ENCODE peak calls at places on chromosomes 12 and 14, in six cellular contexts. P is B cell; M is fibroblast of lung; G is A673; S is CD4-positive, alpha-beta T cell; T is osteocyte. Y is an unnamed sample.

GRCh38 chr14:74257988-74258704 is 18.9 kb downstream of the VSX2 start:
- DNase-seq in P (no peak), M (no peak), G (no peak), S (no peak), T (no peak), Y (no peak)

GRCh38 chr12:3085341-3086125 is 8.4 kb downstream of the TSPAN9 start:
- DNase-seq in P (no peak), M (no peak), G (no peak), S (no peak), T (no peak), Y (no peak)

GRCh38 chr12:29783773-29784666 is at the start of gene TMTC1:
- DNase-seq in P (no peak), M (peak), G (peak), S (no peak), T (peak), Y (peak)

GRCh38 chr12:76866726-76867125 is 12.1 kb downstream of the CSRP2 start:
- DNase-seq in P (no peak), M (peak), G (no peak), S (no peak), T (no peak), Y (no peak)

GRCh38 chr12:101372431-101372830 is 35.1 kb downstream of the ARL1 start:
- DNase-seq in P (no peak), M (no peak), G (no peak), S (no peak), T (no peak), Y (no peak)

GRCh38 chr12:6383572-6384498 is at the start of gene LTBR:
- DNase-seq in P (peak), M (peak), G (peak), S (no peak), T (no peak), Y (peak)

GRCh38 chr12:96156211-96156610 is 38.0 kb upstream of the ELK3 start:
- DNase-seq in P (no peak), M (no peak), G (no peak), S (no peak), T (no peak), Y (no peak)

GRCh38 chr14:70934502-70935134 is 27.4 kb downstream of the PCNX1 start:
- DNase-seq in P (no peak), M (peak), G (peak), S (no peak), T (no peak), Y (peak)

GRCh38 chr12:18217981-18218380 is 43.3 kb upstream of the PIK3C2G start:
- DNase-seq in P (no peak), M (peak), G (no peak), S (no peak), T (no peak), Y (no peak)

GRCh38 chr12:63319936-63320633 is 169.1 kb upstream of the AVPR1A start:
- DNase-seq in P (no peak), M (peak), G (no peak), S (no peak), T (no peak), Y (no peak)

GRCh38 chr12:90237841-90238240 is 529.2 kb upstream of the ATP2B1 start:
- DNase-seq in P (no peak), M (no peak), G (no peak), S (no peak), T (no peak), Y (no peak)

GRCh38 chr12:108240928-108241327 is 98.2 kb downstream of the CMKLR1 start:
- DNase-seq in P (no peak), M (no peak), G (no peak), S (no peak), T (no peak), Y (no peak)

GRCh38 chr14:61573321-61573720 is 122.0 kb upstream of the HIF1A start:
- DNase-seq in P (no peak), M (peak), G (no peak), S (no peak), T (peak), Y (no peak)

GRCh38 chr12:49811136-49811535 is 17.1 kb downstream of the NCKAP5L start:
- DNase-seq in P (no peak), M (no peak), G (no peak), S (no peak), T (no peak), Y (no peak)

GRCh38 chr14:57362356-57362755 is 28.0 kb upstream of the NAA30 start:
- DNase-seq in P (no peak), M (peak), G (no peak), S (no peak), T (no peak), Y (no peak)

GRCh38 chr14:104370256-104370870 is 209.2 kb upstream of the C14orf180 start:
- DNase-seq in P (no peak), M (no peak), G (peak), S (no peak), T (no peak), Y (no peak)

GRCh38 chr14:95220663-95221231 is 63.4 kb upstream of the DICER1 start:
- DNase-seq in P (no peak), M (peak), G (no peak), S (no peak), T (no peak), Y (no peak)

GRCh38 chr12:130493951-130494350 is 156.3 kb downstream of the PIWIL1 start:
- DNase-seq in P (no peak), M (no peak), G (no peak), S (no peak), T (no peak), Y (no peak)

DNA sequence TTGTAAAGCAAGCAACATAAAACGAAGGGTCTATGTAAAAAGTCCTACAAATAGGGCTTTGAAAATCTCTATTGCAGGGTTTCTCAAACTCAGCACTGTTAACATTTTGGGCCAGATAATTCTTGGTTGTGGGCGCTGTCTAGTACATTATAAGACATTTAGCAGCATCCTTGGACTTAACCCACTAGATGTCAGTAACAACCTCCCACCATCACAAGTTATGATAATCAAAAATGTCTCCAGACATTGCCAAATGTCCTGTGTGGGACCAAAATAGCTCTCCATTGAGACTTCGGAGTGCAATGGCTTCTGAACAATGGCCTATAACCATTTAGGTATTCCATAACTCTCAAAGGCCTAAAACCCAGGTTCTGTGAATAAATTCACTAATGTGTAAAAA is 22.9 kb upstream of the DHRS7 start:
- DNase-seq in P (no peak), M (no peak), G (peak), S (no peak), T (no peak), Y (no peak)
- TF ChIP-seq CTCF in P (no peak), M (peak), G (peak), S (no peak), T (peak), Y (peak)

DNA sequence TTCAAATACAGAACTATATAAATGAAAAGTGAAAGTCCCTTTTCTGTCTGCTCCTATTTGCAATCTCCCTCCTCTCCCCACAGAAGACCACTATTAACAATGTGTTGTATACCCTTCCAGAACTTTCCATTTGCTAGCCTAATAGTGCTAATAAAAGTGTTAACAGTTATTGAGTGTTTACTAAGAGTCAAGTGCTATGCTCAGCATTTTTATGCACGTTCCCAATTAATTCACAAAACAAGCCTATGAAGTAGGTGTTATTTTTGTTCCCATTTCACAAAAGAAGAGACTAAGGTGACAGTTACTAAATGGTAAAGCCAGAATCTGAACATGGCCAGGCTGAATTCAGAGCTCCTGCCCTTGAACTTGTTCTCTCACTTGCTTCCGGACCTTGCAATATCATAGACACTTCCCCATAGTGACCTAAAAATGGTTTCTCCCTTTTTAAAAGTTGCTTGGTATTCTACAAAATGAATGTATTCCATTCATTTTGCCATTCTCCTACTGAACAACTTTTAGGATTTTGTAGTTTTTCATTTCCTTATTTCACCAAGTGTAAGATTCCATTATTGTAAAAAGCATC is 1.6 kb upstream of the PRKAB1 start:
- DNase-seq in P (no peak), M (no peak), G (no peak), S (no peak), T (no peak), Y (no peak)
- TF ChIP-seq CTCF in P (no peak), M (no peak), G (no peak), S (no peak), T (no peak), Y (no peak)

GRCh38 chr12:10926263-10926662 is 2.8 kb upstream of the PRH2 start:
- DNase-seq in P (no peak), M (no peak), G (no peak), S (no peak), T (no peak), Y (no peak)
- TF ChIP-seq CTCF in P (no peak), M (no peak), G (no peak), S (no peak), T (no peak), Y (no peak)

GRCh38 chr12:66548338-66549049 is 130.4 kb downstream of the GRIP1 start:
- DNase-seq in P (no peak), M (no peak), G (no peak), S (no peak), T (no peak), Y (no peak)
- TF ChIP-seq CTCF in P (peak), M (no peak), G (peak), S (no peak), T (peak), Y (no peak)

DNA sequence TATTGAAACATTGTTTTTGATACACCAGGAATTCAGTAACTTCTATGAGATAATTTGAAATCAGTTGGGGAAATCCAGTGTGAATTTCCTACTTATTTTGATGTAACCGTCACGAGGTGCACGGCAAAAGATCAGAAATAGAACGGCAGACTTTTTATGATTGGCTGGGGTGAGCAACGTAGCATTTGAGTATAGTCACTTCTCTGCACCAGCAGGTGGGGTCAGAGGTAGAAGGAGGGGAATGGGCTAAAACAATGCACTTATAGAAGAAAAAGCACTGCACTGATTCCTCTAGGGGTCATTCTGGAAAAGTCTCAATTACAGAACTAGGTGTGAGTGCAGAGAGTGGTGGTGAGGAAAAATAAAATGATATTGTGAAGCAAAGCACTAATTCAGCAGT is 7.9 kb upstream of the SSPN start:
- DNase-seq in P (no peak), M (no peak), G (no peak), S (no peak), T (no peak), Y (no peak)
- TF ChIP-seq CTCF in P (no peak), M (no peak), G (no peak), S (no peak), T (no peak), Y (no peak)

GRCh38 chr14:86915416-86915815 is 1077.6 kb downstream of the GALC start:
- DNase-seq in P (no peak), M (peak), G (no peak), S (no peak), T (no peak), Y (no peak)
- TF ChIP-seq CTCF in P (no peak), M (no peak), G (no peak), S (no peak), T (no peak), Y (no peak)

GRCh38 chr14:75514673-75515630 is 7.3 kb upstream of the BATF start:
- DNase-seq in P (peak), M (peak), G (no peak), S (peak), T (no peak), Y (peak)
- TF ChIP-seq CTCF in P (peak), M (no peak), G (peak), S (no peak), T (no peak), Y (peak)

DNA sequence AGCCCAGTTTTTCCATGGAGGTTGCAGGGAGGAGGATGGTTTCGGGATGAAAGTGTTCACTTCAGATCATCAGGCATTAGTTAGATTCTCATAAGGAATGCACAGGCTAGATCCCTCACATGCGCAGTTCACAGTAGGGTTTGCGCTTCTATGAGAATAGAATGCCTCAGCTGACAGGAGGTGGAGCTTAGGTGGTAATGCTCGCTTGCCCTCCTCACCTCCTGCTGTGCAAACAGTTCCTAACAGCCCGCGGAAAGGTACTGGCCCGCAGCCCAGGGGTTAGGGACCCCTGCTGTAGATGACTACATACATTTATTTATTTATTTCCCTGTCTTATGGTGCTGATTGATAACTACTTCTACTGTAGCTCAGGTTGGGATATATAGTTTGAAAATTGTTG is 93.2 kb downstream of the FBXO33 start:
- DNase-seq in P (no peak), M (no peak), G (peak), S (no peak), T (no peak), Y (no peak)
- TF ChIP-seq CTCF in P (no peak), M (no peak), G (no peak), S (no peak), T (no peak), Y (no peak)

DNA sequence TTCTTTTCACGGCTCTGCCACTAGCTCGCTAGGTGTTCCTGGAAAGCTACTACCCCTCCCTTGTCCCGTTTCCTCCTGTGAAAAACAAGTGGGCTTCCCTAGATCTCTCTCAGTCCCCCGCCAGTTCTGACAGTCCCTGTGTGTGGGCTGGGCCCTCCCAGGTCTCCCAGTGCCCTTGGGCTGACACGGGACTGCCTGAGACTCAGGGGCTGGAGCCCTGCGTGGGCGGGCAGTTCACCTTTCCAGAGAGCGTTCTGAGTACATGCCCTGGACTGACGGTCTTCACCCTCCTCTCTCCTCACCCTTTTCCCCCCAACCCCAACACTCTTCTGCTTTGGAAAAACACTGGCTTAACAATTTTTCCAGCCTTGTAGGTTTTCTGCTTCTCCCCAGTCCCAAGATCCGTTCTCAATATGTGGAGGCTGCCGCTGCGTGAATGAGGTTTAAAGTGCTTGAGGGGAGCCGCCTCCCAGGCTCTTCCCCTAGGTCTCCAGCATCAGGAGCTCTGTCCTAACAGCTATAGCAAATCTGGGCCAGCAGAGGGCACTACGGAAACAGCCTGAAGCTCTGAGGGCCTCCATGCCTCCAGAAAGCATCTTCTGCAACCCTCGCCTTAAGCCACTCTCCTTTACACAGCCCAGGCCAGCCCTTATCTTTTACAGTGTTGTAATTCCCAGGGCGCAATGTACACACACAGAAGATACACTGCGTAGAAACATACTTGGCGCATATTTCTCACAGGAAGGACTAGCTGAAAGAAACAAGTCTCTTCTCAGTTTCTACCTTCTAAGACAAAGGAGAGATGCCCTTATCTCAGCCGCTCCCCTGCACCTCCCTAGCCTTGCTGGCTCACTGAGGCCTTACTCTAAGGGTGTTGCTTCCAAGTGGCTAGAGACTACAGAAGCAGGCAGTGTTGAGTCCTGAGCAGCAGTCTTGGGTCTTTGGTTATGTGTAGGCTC is 10.4 kb upstream of the DCD start:
- DNase-seq in P (peak), M (no peak), G (peak), S (peak), T (no peak), Y (peak)
- TF ChIP-seq CTCF in P (peak), M (peak), G (peak), S (peak), T (peak), Y (peak)

DNA sequence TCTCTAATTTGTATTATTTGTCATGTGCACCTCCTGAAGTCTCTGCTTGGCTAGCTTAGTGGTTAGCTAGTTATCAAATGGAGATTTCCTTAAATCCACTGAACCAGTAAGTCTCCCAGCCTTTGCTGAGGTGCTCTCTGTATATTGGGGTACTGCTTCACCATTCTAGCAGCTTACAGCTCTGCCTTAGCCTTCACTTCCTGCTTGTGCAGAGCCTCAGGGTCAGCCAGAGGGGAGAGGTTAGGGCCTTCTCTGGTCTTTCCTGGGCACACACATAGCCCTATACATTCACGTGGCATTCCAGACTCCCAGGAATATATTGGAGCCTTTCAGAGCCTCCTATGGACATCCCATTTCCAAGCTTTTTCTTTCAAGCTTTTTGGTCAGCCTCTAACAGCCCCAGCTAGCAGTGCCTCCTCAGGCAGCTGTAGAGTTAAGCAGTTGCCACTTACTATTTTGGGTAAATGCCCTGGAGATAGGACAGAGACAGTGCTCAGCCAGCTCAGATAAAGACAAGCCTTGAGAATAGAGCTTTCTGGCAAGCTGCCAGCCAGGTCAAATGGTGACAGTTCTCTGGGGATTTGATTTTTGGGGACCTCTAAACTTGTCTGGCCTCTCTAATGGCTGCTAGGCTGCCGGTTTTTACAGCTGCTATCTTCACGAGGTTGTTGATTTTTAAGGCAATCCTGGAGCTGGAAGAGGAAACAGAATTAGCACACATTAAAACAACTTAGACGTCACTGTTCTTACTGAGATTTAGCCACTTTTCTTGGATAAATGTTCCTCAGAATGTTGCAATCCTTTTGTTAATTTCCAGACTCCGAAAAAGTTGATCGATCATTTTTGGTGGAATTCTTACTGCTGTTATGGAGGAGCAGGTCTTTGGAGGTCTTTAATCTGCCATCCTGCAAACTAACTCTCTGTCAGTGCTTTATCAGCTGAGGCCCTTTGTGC is 32.9 kb downstream of the FBXW8 start:
- DNase-seq in P (no peak), M (no peak), G (no peak), S (no peak), T (no peak), Y (no peak)
- TF ChIP-seq CTCF in P (no peak), M (no peak), G (no peak), S (no peak), T (no peak), Y (no peak)

Y was measured in GM13976.